ENCODE peak calls at places on chromosome 19, in ten cellular contexts. P is HT-29; U is H7; T is non-pigmented ciliary epithelial cell; X is stimulated activated CD4-positive, alpha-beta T cell treated with anti-CD3 and anti-CD28 coated beads, Interleukin-4, amount 100 ng/mL, for 4 hours; I is EH; D is activated effector memory CD4-positive, alpha-beta T cell treated with Interleukin-2 at 50 U/mL for 16 hours; Z is H9; A is NCI-H1417; J is cardiac muscle cell. H is an unnamed sample.

GRCh38 chr19:18373892-18374629 is 11.9 kb upstream of the GDF15 start:
- DNase-seq in I (peak), D (peak), Z (peak), J (peak), U (peak), T (peak), P (peak), X (peak), A (peak), H (peak)

GRCh38 chr19:22606954-22607652 is 27.0 kb upstream of the ZNF492 start:
- DNase-seq in P (no peak), I (no peak), T (no peak), A (no peak), J (no peak), U (no peak), D (no peak), Z (no peak), X (no peak), H (no peak)

GRCh38 chr19:31312004-31312403 is 37.2 kb downstream of the TSHZ3 start:
- DNase-seq in I (peak), Z (no peak), P (no peak), A (no peak), D (no peak), X (peak), U (no peak), T (peak), J (no peak), H (no peak)

GRCh38 chr19:33394723-33395560 is 21.4 kb downstream of the CEBPG start:
- DNase-seq in Z (no peak), P (no peak), A (no peak), J (no peak), T (no peak), X (no peak), U (peak), I (no peak), D (no peak), H (no peak)

GRCh38 chr19:11964858-11965645 is at the start of gene ZNF763:
- DNase-seq in Z (peak), U (peak), P (peak), X (peak), J (peak), A (peak), I (peak), D (peak), T (peak), H (peak)

GRCh38 chr19:35729763-35730162 is 12.0 kb downstream of the KMT2B start:
- DNase-seq in D (no peak), I (no peak), J (no peak), Z (no peak), X (no peak), U (no peak), P (no peak), T (no peak), A (no peak), H (no peak)

GRCh38 chr19:45322311-45322710 is 364 bp downstream of the CKM start:
- DNase-seq in P (no peak), J (peak), D (no peak), X (no peak), I (no peak), U (peak), A (peak), T (no peak), Z (no peak), H (no peak)

GRCh38 chr19:44617481-44617880 is 4.1 kb downstream of the IGSF23 start:
- DNase-seq in U (no peak), X (no peak), T (no peak), J (no peak), A (no peak), D (no peak), I (no peak), Z (no peak), P (no peak), H (no peak)

GRCh38 chr19:6103217-6103644 is 7.1 kb downstream of the RFX2 start:
- DNase-seq in Z (no peak), A (no peak), T (peak), X (no peak), P (no peak), U (peak), J (no peak), I (peak), D (no peak), H (no peak)

GRCh38 chr19:15291089-15291488 is 41.2 kb downstream of the BRD4 start:
- DNase-seq in Z (no peak), D (no peak), T (no peak), I (peak), X (no peak), P (no peak), J (no peak), A (no peak), U (no peak), H (no peak)

GRCh38 chr19:18607222-18608101 is 863 bp upstream of the CRLF1 start:
- DNase-seq in T (no peak), A (peak), I (no peak), Z (no peak), D (no peak), X (no peak), P (no peak), J (no peak), U (peak), H (no peak)

GRCh38 chr19:10769533-10770491 is 51.9 kb downstream of the DNM2 start:
- DNase-seq in D (no peak), T (no peak), Z (no peak), A (peak), P (peak), X (no peak), U (peak), I (peak), J (peak), H (peak)

GRCh38 chr19:10808937-10809655 is 26.9 kb downstream of the TMED1 start:
- DNase-seq in A (peak), D (peak), X (no peak), T (no peak), P (no peak), I (peak), U (no peak), Z (no peak), J (no peak), H (no peak)

H was measured in SK-MEL-5.